ENCODE peak calls at places on chromosomes 12 and 14, in ten cellular contexts. Q, W, H, F, C, K, X, S, V and U are unnamed samples.
A peak's percentile ranks its signal among the peaks of the same experiment; 100 is the strongest.

GRCh38 chr14:59918824-59919581 is 941 bp upstream of the LRRC9 start:
- DNase-seq in Q (no peak), W (no peak), H (no peak), F (peak; percentile 48), C (no peak), K (no peak), X (no peak), S (no peak), V (peak; percentile 42), U (peak; percentile 26)

GRCh38 chr12:49616533-49617219 is 6.7 kb upstream of the PRPF40B start:
- DNase-seq in Q (no peak), W (no peak), H (no peak), F (no peak), C (no peak), K (no peak), X (no peak), S (no peak), V (no peak), U (no peak)

GRCh38 chr12:15982071-15982470 is 70.9 kb downstream of the DERA start:
- DNase-seq in Q (no peak), W (no peak), H (no peak), F (no peak), C (no peak), K (no peak), X (no peak), S (no peak), V (no peak), U (no peak)

GRCh38 chr12:119666226-119666808 is 1.6 kb upstream of the PRKAB1 start:
- DNase-seq in Q (no peak), W (no peak), H (no peak), F (no peak), C (no peak), K (no peak), X (no peak), S (no peak), V (no peak), U (no peak)

GRCh38 chr12:38110026-38110699 is 206.4 kb upstream of the ALG10B start:
- DNase-seq in Q (no peak), W (no peak), H (no peak), F (no peak), C (no peak), K (no peak), X (no peak), S (no peak), V (no peak), U (no peak)

GRCh38 chr12:107318554-107318803 is 225.1 kb upstream of the CRY1 start:
- DNase-seq in Q (no peak), W (no peak), H (no peak), F (no peak), C (no peak), K (no peak), X (no peak), S (no peak), V (no peak), U (no peak)

GRCh38 chr12:7241404-7242005 is 52.0 kb downstream of the PEX5 start:
- DNase-seq in Q (no peak), W (no peak), H (no peak), F (no peak), C (no peak), K (no peak), X (no peak), S (no peak), V (no peak), U (no peak)

GRCh38 chr14:65006251-65006721 is 19.6 kb downstream of the FNTB start:
- DNase-seq in Q (no peak), W (no peak), H (no peak), F (no peak), C (no peak), K (no peak), X (no peak), S (no peak), V (peak; percentile 61), U (no peak)

GRCh38 chr12:64085996-64086395 is 136.1 kb downstream of the KICS2 start:
- DNase-seq in Q (no peak), W (no peak), H (no peak), F (no peak), C (no peak), K (no peak), X (no peak), S (no peak), V (no peak), U (no peak)
- H3K4me1 ChIP-seq in Q (peaks cover 23% of the 10 kb centered on the region), W (no peaks in the 10 kb centered on the region), H (peaks cover 72% of the 10 kb centered on the region), F (no peaks in the 10 kb centered on the region), C (no peaks in the 10 kb centered on the region), K (no peaks in the 10 kb centered on the region), X (peaks cover 12% of the 10 kb centered on the region), S (peaks cover 40% of the 10 kb centered on the region), V (peaks cover 35% of the 10 kb centered on the region), U (no peaks in the 10 kb centered on the region)

GRCh38 chr12:76449993-76450392 is 101.8 kb upstream of the BBS10 start:
- DNase-seq in Q (no peak), W (no peak), H (no peak), F (no peak), C (no peak), K (no peak), X (no peak), S (no peak), V (no peak), U (no peak)

GRCh38 chr12:76449572-76449971 is 101.4 kb upstream of the BBS10 start:
- DNase-seq in Q (no peak), W (no peak), H (no peak), F (no peak), C (no peak), K (no peak), X (no peak), S (no peak), V (no peak), U (no peak)

GRCh38 chr12:76451528-76451927 is 103.3 kb upstream of the BBS10 start:
- DNase-seq in Q (no peak), W (no peak), H (no peak), F (no peak), C (peak; percentile 59), K (no peak), X (no peak), S (no peak), V (no peak), U (no peak)

GRCh38 chr12:76446090-76446489 is 97.9 kb upstream of the BBS10 start:
- DNase-seq in Q (no peak), W (no peak), H (no peak), F (no peak), C (no peak), K (no peak), X (no peak), S (no peak), V (no peak), U (no peak)

GRCh38 chr12:76450690-76451089 is 102.5 kb upstream of the BBS10 start:
- DNase-seq in Q (no peak), W (no peak), H (no peak), F (no peak), C (no peak), K (no peak), X (no peak), S (no peak), V (no peak), U (no peak)
- H3K27ac ChIP-seq in Q (no peak overlapping the region), W (no peak overlapping the region), H (no peak overlapping the region), F (no peak overlapping the region), C (no peak overlapping the region), K (no peak overlapping the region), X (no peak overlapping the region), S (no peak overlapping the region), V (no peak overlapping the region), U (no peak overlapping the region)

GRCh38 chr12:52308807-52309425 is 12.3 kb downstream of the KRT83 start:
- DNase-seq in Q (no peak), W (no peak), H (no peak), F (no peak), C (peak; percentile 37), K (no peak), X (no peak), S (no peak), V (no peak), U (no peak)

GRCh38 chr12:52311282-52311643 is 9.9 kb downstream of the KRT83 start:
- DNase-seq in Q (no peak), W (no peak), H (no peak), F (no peak), C (no peak), K (no peak), X (no peak), S (no peak), V (no peak), U (no peak)

GRCh38 chr12:52310622-52311281 is 10.4 kb downstream of the KRT83 start:
- DNase-seq in Q (no peak), W (no peak), H (no peak), F (no peak), C (no peak), K (no peak), X (no peak), S (no peak), V (no peak), U (no peak)

GRCh38 chr12:52305921-52306705 is 14.8 kb upstream of the KRT81 start:
- DNase-seq in Q (no peak), W (no peak), H (no peak), F (no peak), C (no peak), K (no peak), X (no peak), S (peak; percentile 43), V (no peak), U (no peak)

DNA sequence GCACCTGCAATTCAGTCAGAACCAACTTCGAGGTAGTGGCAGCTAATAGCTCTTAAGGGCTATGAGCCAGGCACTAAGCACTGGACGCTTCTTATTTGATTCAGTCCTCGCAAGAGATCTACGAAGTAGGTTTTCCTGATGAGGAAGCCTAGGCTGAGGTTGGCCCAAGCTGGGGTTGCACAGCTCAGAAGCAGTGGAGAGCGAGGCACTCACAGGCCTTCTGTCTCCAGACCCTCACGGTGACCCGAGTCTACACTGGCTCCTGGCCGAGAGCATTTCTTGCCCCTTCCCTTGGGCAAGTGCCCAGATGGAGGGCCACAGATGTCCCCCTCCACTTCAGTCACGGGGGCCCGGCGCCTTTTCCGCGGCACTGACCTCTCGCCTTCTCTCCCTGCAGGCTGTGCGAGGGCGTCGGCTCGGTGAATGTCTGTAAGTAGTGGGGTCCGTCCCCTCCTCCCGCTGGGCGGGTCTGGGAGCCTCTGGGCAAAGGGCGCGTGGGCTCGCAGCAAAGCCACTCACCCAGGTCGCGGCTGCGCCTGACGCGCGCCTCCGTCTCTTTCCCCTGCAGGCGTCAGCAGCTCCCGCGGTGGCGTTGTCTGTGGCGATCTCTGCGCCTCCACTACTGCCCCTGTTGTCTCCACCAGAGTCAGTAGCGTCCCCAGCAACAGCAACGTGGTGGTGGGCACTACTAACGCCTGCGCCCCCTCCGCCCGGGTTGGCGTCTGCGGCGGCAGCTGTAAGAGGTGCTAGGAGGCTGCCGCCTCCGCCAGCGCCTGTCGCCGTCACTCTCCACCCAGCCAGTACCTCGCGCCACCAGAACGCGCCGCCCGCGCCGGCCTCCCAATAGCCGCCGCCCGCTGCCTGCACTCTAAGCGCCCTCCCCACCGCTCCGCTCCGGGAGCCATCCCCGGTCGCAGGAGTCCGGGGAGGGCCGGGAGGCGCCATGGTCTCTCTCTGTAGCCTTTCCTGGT is 13.1 kb downstream of the KRT83 start:
- DNase-seq in Q (no peak), W (no peak), H (peak; percentile 67), F (peak; percentile 88), C (peak; percentile 48), K (no peak), X (no peak), S (peak; percentile 60), V (no peak), U (peak; percentile 13)
- H3K4me3 ChIP-seq in Q (no peak overlapping the region), W (no peak overlapping the region), H (peak overlapping the region; percentile 42), F (peak overlapping the region; percentile 54), C (peak overlapping the region; percentile 1), K (no peak overlapping the region), X (peak overlapping the region; percentile 31), S (peak overlapping the region; percentile 55), V (no peak overlapping the region), U (no peak overlapping the region)

GRCh38 chr14:49861923-49862673 is 9.5 kb upstream of the NEMF start:
- DNase-seq in Q (peak; percentile 86), W (peak; percentile 91), H (peak; percentile 87), F (peak; percentile 93), C (peak; percentile 85), K (peak; percentile 89), X (peak; percentile 57), S (peak; percentile 95), V (peak; percentile 94), U (peak; percentile 88)

GRCh38 chr14:49861581-49861922 is 9.0 kb upstream of the NEMF start:
- DNase-seq in Q (peak; percentile 61), W (no peak), H (peak; percentile 53), F (peak; percentile 79), C (peak; percentile 69), K (no peak), X (peak; percentile 51), S (peak; percentile 91), V (peak; percentile 76), U (no peak)

GRCh38 chr14:49863483-49864262 is 11.1 kb upstream of the NEMF start:
- DNase-seq in Q (peak; percentile 33), W (peak; percentile 57), H (no peak), F (peak; percentile 24), C (no peak), K (peak; percentile 40), X (no peak), S (no peak), V (peak; percentile 57), U (peak; percentile 27)

GRCh38 chr14:49858383-49858782 is 5.8 kb upstream of the NEMF start:
- DNase-seq in Q (no peak), W (no peak), H (no peak), F (no peak), C (no peak), K (no peak), X (no peak), S (no peak), V (no peak), U (no peak)

GRCh38 chr14:49860988-49861387 is 8.4 kb upstream of the NEMF start:
- DNase-seq in Q (no peak), W (no peak), H (no peak), F (no peak), C (no peak), K (no peak), X (no peak), S (no peak), V (no peak), U (no peak)
- H3K4me1 ChIP-seq in Q (peaks cover 2% of the 10 kb centered on the region), W (peaks cover 37% of the 10 kb centered on the region), H (peaks cover 35% of the 10 kb centered on the region), F (peaks cover 6% of the 10 kb centered on the region), C (no peaks in the 10 kb centered on the region), K (peaks cover 25% of the 10 kb centered on the region), X (peaks cover 13% of the 10 kb centered on the region), S (peaks cover 9% of the 10 kb centered on the region), V (peaks cover 9% of the 10 kb centered on the region), U (peaks cover 34% of the 10 kb centered on the region)